ENCODE peak calls at places on chromosomes 12 and 14, in six cellular contexts. O, Z, G, B, H and K are unnamed samples.

GRCh38 chr12:38384816-38385491 is 68.4 kb downstream of the ALG10B start:
- DNase-seq in O (no peak), Z (no peak), G (peak; percentile 10), B (no peak), H (peak; percentile 35), K (peak; percentile 81)

GRCh38 chr12:91774471-91774921 is 371.1 kb downstream of the BTG1 start:
- DNase-seq in O (no peak), Z (peak; percentile 70), G (no peak), B (peak; percentile 82), H (no peak), K (no peak)

GRCh38 chr14:22656226-22656625 is 12.1 kb upstream of the OR6J1 start:
- DNase-seq in O (no peak), Z (no peak), G (no peak), B (no peak), H (no peak), K (no peak)

GRCh38 chr12:128259556-128260070 is 7.4 kb upstream of the TMEM132C start:
- DNase-seq in O (peak; percentile 70), Z (no peak), G (no peak), B (no peak), H (no peak), K (peak; percentile 60)

GRCh38 chr14:70770490-70770889 is 38.8 kb downstream of the MAP3K9 start:
- DNase-seq in O (no peak), Z (no peak), G (no peak), B (no peak), H (peak; percentile 18), K (no peak)

GRCh38 chr12:66751432-66752113 is 72.7 kb upstream of the GRIP1 start:
- DNase-seq in O (no peak), Z (no peak), G (no peak), B (no peak), H (no peak), K (no peak)

GRCh38 chr12:15978431-15978950 is 67.4 kb downstream of the DERA start:
- DNase-seq in O (no peak), Z (peak; percentile 55), G (no peak), B (peak; percentile 60), H (peak; percentile 55), K (peak; percentile 77)

GRCh38 chr14:104224516-104225281 is 86.3 kb downstream of the KIF26A start:
- DNase-seq in O (no peak), Z (peak; percentile 2), G (no peak), B (no peak), H (no peak), K (peak; percentile 50)

GRCh38 chr14:90512332-90512951 is 115.6 kb downstream of the CALM1 start:
- DNase-seq in O (no peak), Z (no peak), G (no peak), B (no peak), H (no peak), K (no peak)

GRCh38 chr14:63717704-63718103 is 10.2 kb downstream of the SGPP1 start:
- DNase-seq in O (no peak), Z (peak; percentile 52), G (no peak), B (peak; percentile 36), H (no peak), K (peak; percentile 27)

GRCh38 chr12:3321881-3322280 is 169.1 kb upstream of the PRMT8 start:
- DNase-seq in O (no peak), Z (no peak), G (no peak), B (no peak), H (no peak), K (no peak)

GRCh38 chr12:46556105-46556559 is 183.6 kb upstream of the SLC38A2 start:
- DNase-seq in O (no peak), Z (peak; percentile 97), G (no peak), B (peak; percentile 99), H (no peak), K (no peak)

GRCh38 chr12:52604859-52605258 is 3.6 kb upstream of the KRT72 start:
- DNase-seq in O (no peak), Z (no peak), G (no peak), B (no peak), H (no peak), K (peak; percentile 14)

GRCh38 chr12:59046763-59047534 is 126.6 kb upstream of the LRIG3 start:
- DNase-seq in O (no peak), Z (no peak), G (no peak), B (no peak), H (no peak), K (no peak)

GRCh38 chr14:95038521-95039250 is 118.6 kb downstream of the DICER1 start:
- DNase-seq in O (no peak), Z (no peak), G (no peak), B (no peak), H (no peak), K (no peak)

GRCh38 chr12:69512820-69513219 is 42.6 kb downstream of the FRS2 start:
- DNase-seq in O (no peak), Z (peak; percentile 50), G (no peak), B (peak; percentile 77), H (no peak), K (no peak)

GRCh38 chr14:50846171-50846880 is 15.4 kb upstream of the NIN start:
- DNase-seq in O (no peak), Z (peak; percentile 75), G (no peak), B (peak; percentile 92), H (peak; percentile 59), K (no peak)

GRCh38 chr14:30445852-30446251 is 113.1 kb upstream of the G2E3 start:
- DNase-seq in O (no peak), Z (no peak), G (no peak), B (no peak), H (no peak), K (no peak)

GRCh38 chr12:48029811-48030650 is 25.8 kb upstream of the COL2A1 start:
- DNase-seq in O (no peak), Z (no peak), G (no peak), B (no peak), H (no peak), K (no peak)

GRCh38 chr12:84697141-84697540 is 215.5 kb downstream of the SLC6A15 start:
- DNase-seq in O (no peak), Z (no peak), G (no peak), B (no peak), H (no peak), K (no peak)

GRCh38 chr14:104583424-104584114 is 4.0 kb downstream of the C14orf180 start:
- DNase-seq in O (no peak), Z (no peak), G (no peak), B (no peak), H (no peak), K (no peak)

GRCh38 chr12:52524898-52525591 is 4.9 kb upstream of the KRT5 start:
- DNase-seq in O (no peak), Z (no peak), G (no peak), B (no peak), H (no peak), K (no peak)

GRCh38 chr14:47425302-47425701 is 250.1 kb downstream of the MDGA2 start:
- DNase-seq in O (no peak), Z (no peak), G (no peak), B (no peak), H (no peak), K (no peak)

GRCh38 chr14:60946773-60947172 is 34.1 kb downstream of the TRMT5 start:
- DNase-seq in O (no peak), Z (no peak), G (no peak), B (no peak), H (no peak), K (no peak)

GRCh38 chr14:74314576-74314975 is 11.8 kb upstream of the ABCD4 start:
- DNase-seq in O (no peak), Z (no peak), G (no peak), B (no peak), H (no peak), K (no peak)

GRCh38 chr14:81219821-81220487 is 805 bp downstream of the GTF2A1 start:
- DNase-seq in O (no peak), Z (no peak), G (no peak), B (peak; percentile 7), H (peak; percentile 40), K (peak; percentile 51)
- H3K23ac ChIP-seq in O (no peak overlapping the region), Z (no peak overlapping the region), G (no peak overlapping the region), B (peak overlapping the region; percentile 93), H (no peak overlapping the region), K (no peak overlapping the region)

DNA sequence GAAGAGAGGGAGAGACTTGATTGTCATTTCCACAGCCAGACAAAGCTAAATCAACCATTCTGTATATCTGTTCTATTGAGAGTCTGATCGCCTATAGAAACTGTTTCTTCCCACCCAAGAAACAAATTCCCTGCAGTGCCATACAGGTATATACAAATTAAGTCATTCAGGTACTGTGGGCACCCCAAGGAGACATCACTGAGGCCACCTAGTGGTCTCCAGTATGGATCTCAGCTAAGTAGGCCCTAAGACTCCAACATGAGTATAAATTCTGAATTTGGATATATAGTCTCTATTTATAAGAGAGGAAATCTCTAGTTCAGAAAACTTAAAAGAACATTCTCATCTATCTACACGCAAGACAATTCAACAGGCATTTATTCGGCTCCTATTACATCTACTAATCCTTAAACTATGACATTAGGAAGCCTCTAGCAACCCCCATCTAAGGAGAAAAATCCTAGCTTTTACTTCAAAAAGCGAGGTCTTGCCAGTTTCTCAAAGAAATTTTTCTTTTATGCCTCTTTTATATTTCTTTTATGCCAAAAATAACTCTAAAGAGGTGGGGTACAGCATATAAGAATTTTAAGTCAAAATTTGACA is 62.6 kb downstream of the DCAF5 start:
- DNase-seq in O (no peak), Z (peak; percentile 43), G (no peak), B (peak; percentile 55), H (peak; percentile 51), K (peak; percentile 61)
- H3K18ac ChIP-seq in O (no peak overlapping the region), Z (no peak overlapping the region), G (no peak overlapping the region), B (no peak overlapping the region), H (no peak overlapping the region), K (no peak overlapping the region)

DNA sequence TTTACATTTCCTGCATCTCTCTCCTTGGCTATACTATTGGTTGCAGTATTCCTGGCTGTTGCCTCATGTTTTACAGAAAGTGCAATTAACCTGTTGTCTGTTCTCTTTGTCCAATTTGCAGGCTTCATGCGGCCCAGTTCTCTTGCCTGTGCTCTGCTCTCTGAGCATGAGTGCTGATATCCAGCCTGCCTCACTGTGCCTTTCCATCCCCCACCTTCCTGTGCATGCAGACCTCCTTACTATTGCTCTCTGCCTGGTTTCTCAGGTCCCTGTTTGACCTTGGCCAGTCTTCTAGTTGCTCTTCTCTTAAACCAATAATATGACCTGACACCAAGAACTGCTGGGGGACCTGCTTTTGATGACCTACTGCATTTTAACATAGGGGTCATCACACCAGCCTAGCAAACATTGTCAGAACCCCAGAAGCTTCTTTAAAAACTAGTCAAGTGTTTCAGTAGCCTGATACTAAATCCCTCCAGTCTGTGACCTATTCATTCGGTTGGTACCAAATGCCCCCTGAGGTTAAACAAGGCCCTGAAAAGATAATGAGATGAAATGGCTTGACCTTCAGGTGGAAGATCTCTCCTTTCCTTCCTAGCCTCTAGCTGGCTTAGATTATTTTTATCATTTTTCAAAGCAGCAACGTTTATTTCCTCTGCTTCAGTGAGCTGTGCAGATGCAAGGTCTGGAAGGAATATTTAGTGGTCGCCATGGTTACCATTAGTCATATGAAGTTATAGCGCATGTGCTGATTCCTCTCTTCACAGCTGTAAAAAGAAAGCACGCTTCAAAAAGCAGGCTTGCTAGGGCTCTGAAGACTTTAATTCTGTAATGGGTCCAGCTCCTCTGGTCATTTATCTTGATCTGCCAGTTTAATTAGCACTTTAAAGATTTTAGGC is 216.5 kb downstream of the PHLDA1 start:
- DNase-seq in O (no peak), Z (peak; percentile 97), G (no peak), B (peak; percentile 98), H (peak; percentile 20), K (no peak)
- H3K4me3 ChIP-seq in O (no peak overlapping the region), Z (no peak overlapping the region), G (no peak overlapping the region), B (no peak overlapping the region), H (no peak overlapping the region), K (no peak overlapping the region)

DNA sequence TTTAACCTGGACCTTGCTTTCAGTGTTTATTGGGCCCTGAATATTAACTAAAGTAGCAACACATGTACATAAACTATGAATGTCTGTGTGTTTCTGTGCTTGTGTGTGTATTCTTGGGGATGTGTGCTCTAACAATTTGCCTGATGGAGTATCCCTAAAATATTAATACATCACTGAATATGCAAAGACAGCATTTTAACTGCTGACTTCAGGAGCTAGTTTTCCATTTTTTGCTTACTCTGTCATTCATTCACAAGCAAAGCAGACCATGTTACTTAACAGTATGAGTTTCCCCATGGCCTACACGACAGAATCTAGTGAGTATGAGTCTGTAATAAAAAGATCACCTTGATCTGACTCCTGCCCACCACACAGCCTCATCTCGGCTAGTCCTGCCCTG is 402.8 kb downstream of the BCAT1 start:
- DNase-seq in O (no peak), Z (no peak), G (no peak), B (no peak), H (no peak), K (no peak)
- H3K23ac ChIP-seq in O (no peak overlapping the region), Z (no peak overlapping the region), G (no peak overlapping the region), B (peak overlapping the region; percentile 83), H (no peak overlapping the region), K (no peak overlapping the region)